ENCODE peak calls at places on chromosomes 7 and 10, in ten cellular contexts. C is A549, S is stomach, A is suprapubic skin, J is sigmoid colon, W is transverse colon, R is SK-N-SH, Y is ovary, Z is K562, I is H1. P is an unnamed sample.

GRCh38 chr10:101814466-101815041 is 3.7 kb downstream of the OGA start:
- DNase-seq in C (no peak), S (no peak), A (no peak), J (no peak), W (no peak), R (no peak), Y (no peak), Z (no peak), I (no peak), P (no peak)

GRCh38 chr7:44292876-44293560 is 32.4 kb downstream of the CAMK2B start:
- DNase-seq in C (no peak), S (peak; percentile 17), A (peak; percentile 69), J (peak; percentile 41), W (peak; percentile 2), R (no peak), Y (peak; percentile 16), Z (no peak), I (no peak), P (no peak)

GRCh38 chr10:61215276-61215675 is 237.9 kb downstream of the TMEM26 start:
- DNase-seq in C (no peak), S (no peak), A (no peak), J (no peak), W (no peak), R (no peak), Y (no peak), Z (no peak), I (no peak), P (no peak)

GRCh38 chr10:101444058-101444457 is 90.1 kb downstream of the BTRC start:
- DNase-seq in C (peak; percentile 29), S (no peak), A (no peak), J (no peak), W (no peak), R (no peak), Y (no peak), Z (no peak), I (no peak), P (no peak)

GRCh38 chr10:48464871-48465736 is 139.8 kb downstream of the ARHGAP22 start:
- DNase-seq in C (no peak), S (peak; percentile 17), A (peak; percentile 69), J (no peak), W (no peak), R (peak; percentile 50), Y (peak; percentile 23), Z (no peak), I (no peak), P (no peak)

GRCh38 chr7:150398965-150399320 is 19.8 kb downstream of the ZNF775 start:
- DNase-seq in C (no peak), S (no peak), A (no peak), J (peak; percentile 56), W (no peak), R (no peak), Y (no peak), Z (no peak), I (no peak), P (no peak)

GRCh38 chr10:31121074-31121685 is 89.5 kb upstream of the ZNF438 start:
- DNase-seq in C (no peak), S (no peak), A (no peak), J (no peak), W (no peak), R (no peak), Y (no peak), Z (no peak), I (no peak), P (no peak)

GRCh38 chr10:88154596-88155250 is 291.3 kb downstream of the PTEN start:
- DNase-seq in C (no peak), S (no peak), A (no peak), J (no peak), W (no peak), R (no peak), Y (no peak), Z (no peak), I (no peak), P (no peak)

GRCh38 chr7:125358551-125359167 is 429.0 kb upstream of the POT1 start:
- DNase-seq in C (no peak), S (no peak), A (no peak), J (no peak), W (no peak), R (no peak), Y (no peak), Z (no peak), I (no peak), P (no peak)
- TF ChIP-seq EP300 in C (no peak), S (no peak), A (no peak), J (no peak), W (no peak), R (no peak), Y (no peak), Z (no peak), I (no peak), P (no peak)

GRCh38 chr10:97200616-97201015 is 14.9 kb upstream of the SLIT1 start:
- DNase-seq in C (no peak), S (no peak), A (peak; percentile 13), J (peak; percentile 18), W (no peak), R (no peak), Y (no peak), Z (no peak), I (no peak), P (no peak)
- TF ChIP-seq EP300 in C (no peak), S (no peak), A (no peak), J (no peak), W (no peak), R (no peak), Y (no peak), Z (no peak), I (no peak), P (no peak)

GRCh38 chr7:72435913-72436480 is 23.9 kb upstream of the CALN1 start:
- DNase-seq in C (no peak), S (no peak), A (no peak), J (no peak), W (no peak), R (no peak), Y (no peak), Z (no peak), I (no peak), P (peak; percentile 15)
- TF ChIP-seq EP300 in C (no peak), S (no peak), A (no peak), J (no peak), W (no peak), R (no peak), Y (no peak), Z (no peak), I (no peak), P (no peak)

GRCh38 chr7:4128161-4128560 is 553.9 kb upstream of the FOXK1 start:
- DNase-seq in C (no peak), S (no peak), A (no peak), J (no peak), W (no peak), R (no peak), Y (no peak), Z (no peak), I (no peak), P (no peak)
- TF ChIP-seq EP300 in C (no peak), S (no peak), A (no peak), J (no peak), W (no peak), R (no peak), Y (no peak), Z (no peak), I (no peak), P (no peak)

DNA sequence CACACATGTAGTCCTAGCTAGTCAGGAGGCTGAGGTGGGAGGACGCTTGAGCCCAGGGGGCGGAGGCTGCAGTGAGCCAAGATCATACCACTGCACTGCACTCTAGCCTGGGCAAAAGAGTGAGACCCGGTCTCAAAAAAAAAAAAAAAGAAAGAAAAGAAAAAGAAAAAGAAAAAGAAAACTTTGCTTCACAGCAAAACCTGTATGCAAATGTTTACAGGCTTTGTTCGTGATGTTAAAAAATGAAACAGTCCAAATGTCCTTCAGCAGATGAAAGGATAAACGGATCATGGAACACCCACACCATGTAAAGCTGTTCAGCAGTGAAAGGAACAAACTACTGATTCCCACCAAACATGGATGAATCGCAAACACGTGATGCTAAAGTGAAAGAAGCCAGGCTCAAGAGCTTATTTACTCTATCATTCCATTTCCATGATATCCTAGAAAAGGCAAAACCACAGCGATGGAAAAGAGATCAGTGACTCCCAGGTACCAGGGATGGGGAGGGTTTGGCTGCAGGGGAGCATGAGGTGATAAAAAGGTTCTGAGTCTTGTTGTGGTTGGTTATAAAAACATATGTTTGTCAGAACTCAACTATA is 15.1 kb downstream of the LRRC20 start:
- DNase-seq in C (peak; percentile 26), S (no peak), A (no peak), J (peak; percentile 46), W (no peak), R (no peak), Y (no peak), Z (no peak), I (no peak), P (no peak)
- TF ChIP-seq EP300 in C (no peak), S (no peak), A (no peak), J (peak; percentile 60), W (no peak), R (no peak), Y (no peak), Z (no peak), I (no peak), P (no peak)

DNA sequence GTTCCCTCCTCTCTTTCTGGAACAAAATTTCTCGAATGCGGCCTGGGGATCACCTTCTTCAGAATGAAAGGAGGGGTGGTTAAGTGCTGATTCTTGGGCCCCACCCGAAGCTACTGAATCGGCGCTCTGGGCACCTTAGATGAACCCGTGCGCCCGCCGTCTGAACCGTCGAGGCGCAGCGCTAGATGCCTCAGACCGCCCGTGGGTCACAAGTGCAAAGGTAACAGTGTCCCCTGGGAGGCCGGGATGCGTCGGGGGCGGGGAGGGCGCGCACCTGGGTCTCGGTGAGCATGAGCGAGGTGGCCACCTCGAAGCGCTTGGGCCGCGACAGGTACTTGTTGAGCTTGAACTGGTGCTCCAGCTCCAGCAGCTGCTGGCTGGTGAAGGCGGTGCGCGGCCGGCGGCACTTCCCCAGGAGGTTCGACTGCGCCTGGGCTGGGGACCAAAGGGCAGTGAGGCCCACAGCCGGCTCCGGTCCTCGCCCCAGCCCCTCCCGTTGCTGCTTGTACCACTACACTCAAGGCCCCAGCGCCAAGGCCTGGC is 4.2 kb downstream of the MNX1 start:
- DNase-seq in C (no peak), S (no peak), A (peak; percentile 76), J (no peak), W (peak; percentile 71), R (peak; percentile 47), Y (no peak), Z (no peak), I (no peak), P (no peak)
- TF ChIP-seq EP300 in C (no peak), S (no peak), A (no peak), J (no peak), W (no peak), R (no peak), Y (no peak), Z (no peak), I (no peak), P (no peak)

GRCh38 chr10:122141821-122142651 is 129.1 kb upstream of the BTBD16 start:
- DNase-seq in C (no peak), S (no peak), A (no peak), J (no peak), W (no peak), R (no peak), Y (no peak), Z (no peak), I (no peak), P (no peak)
- TF ChIP-seq EP300 in C (no peak), S (no peak), A (no peak), J (no peak), W (no peak), R (no peak), Y (no peak), Z (no peak), I (no peak), P (no peak)

DNA sequence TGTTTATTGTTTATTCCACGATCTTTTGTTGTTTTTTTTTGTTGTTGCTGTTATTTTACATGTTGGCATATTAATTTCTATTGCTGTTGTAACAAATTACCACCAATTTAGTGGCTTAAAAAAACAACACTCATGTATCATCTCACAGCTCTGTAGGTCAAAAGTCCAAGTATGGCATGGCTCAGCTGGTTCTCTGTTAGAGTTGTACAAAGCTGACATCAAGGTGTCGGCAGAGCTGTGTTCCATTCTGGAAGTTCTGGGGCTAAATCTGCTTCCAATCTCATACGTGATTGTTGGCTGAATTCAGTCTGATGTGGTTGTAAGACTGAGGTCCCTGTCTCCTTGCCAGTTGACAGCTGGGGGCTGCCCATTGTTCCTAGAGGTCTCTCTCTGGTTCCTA is 60.2 kb upstream of the FAM133B start:
- DNase-seq in C (no peak), S (no peak), A (no peak), J (no peak), W (no peak), R (no peak), Y (no peak), Z (no peak), I (no peak), P (no peak)
- TF ChIP-seq EP300 in C (no peak), S (no peak), A (no peak), J (no peak), W (no peak), R (no peak), Y (no peak), Z (no peak), I (no peak), P (no peak)